ENCODE peak calls at places on chromosomes 2 and 18, in six cellular contexts. I is HEK293T, M is prostate gland, J is OCI-LY7, B is occipital lobe, R is left ventricle myocardium inferior. G is an unnamed sample.

GRCh38 chr2:20021405-20022009 is 9.0 kb upstream of the MATN3 start:
- DNase-seq in B (no peak), M (no peak), I (no peak), R (no peak), J (no peak), G (no peak)

GRCh38 chr2:28449489-28450395 is 46.1 kb upstream of the PLB1 start:
- DNase-seq in M (no peak), J (no peak), B (no peak), I (no peak), R (no peak), G (no peak)

GRCh38 chr2:186891219-186891621 is 42.2 kb upstream of the ZSWIM2 start:
- DNase-seq in R (no peak), B (no peak), J (no peak), M (no peak), I (no peak), G (no peak)

GRCh38 chr2:23696163-23697045 is 230.5 kb downstream of the ATAD2B start:
- DNase-seq in M (no peak), R (no peak), I (no peak), J (no peak), B (no peak), G (no peak)

GRCh38 chr2:128832946-128833560 is 514.4 kb upstream of the HS6ST1 start:
- DNase-seq in J (no peak), I (no peak), R (no peak), M (no peak), B (no peak), G (no peak)

GRCh38 chr18:28728891-28729290 is 552.0 kb upstream of the CDH2 start:
- DNase-seq in J (no peak), I (no peak), M (no peak), B (no peak), R (no peak), G (no peak)

GRCh38 chr18:8686556-8686955 is 18.8 kb upstream of the MTCL1 start:
- DNase-seq in M (no peak), B (no peak), I (no peak), J (no peak), R (no peak), G (no peak)

GRCh38 chr2:44169155-44169898 is 652 bp downstream of the PPM1B start:
- DNase-seq in M (peak), B (peak), R (peak), I (peak), J (peak), G (peak)

GRCh38 chr2:61645911-61646310 is 107.8 kb upstream of the XPO1 start:
- DNase-seq in J (no peak), I (no peak), R (no peak), M (no peak), B (no peak), G (no peak)

GRCh38 chr2:249538-250042 is 14.2 kb downstream of the SH3YL1 start:
- DNase-seq in J (no peak), M (no peak), I (no peak), R (no peak), B (no peak), G (no peak)

GRCh38 chr18:42828881-42829280 is 286.6 kb downstream of the RIT2 start:
- DNase-seq in J (no peak), I (no peak), R (no peak), B (no peak), M (no peak), G (no peak)

GRCh38 chr2:73111300-73112025 is 1.3 kb downstream of the RAB11FIP5 start:
- DNase-seq in I (peak), M (no peak), J (no peak), B (no peak), R (no peak), G (peak)

GRCh38 chr2:219107837-219108236 is 47.1 kb upstream of the IHH start:
- DNase-seq in I (no peak), B (no peak), J (no peak), M (no peak), R (peak), G (no peak)

GRCh38 chr18:47204908-47205522 is 28.9 kb upstream of the IER3IP1 start:
- DNase-seq in M (peak), J (peak), B (no peak), I (peak), R (no peak), G (no peak)

GRCh38 chr2:242044206-242044590 is 174.7 kb downstream of the RTP5 start:
- DNase-seq in R (no peak), J (no peak), B (no peak), I (no peak), M (no peak), G (no peak)